ENCODE peak calls at places on chromosome 21, in five cellular contexts. One of them, this sample, is unnamed. For H3K4me1, the result is how much of the 10 kb centered on the place peaks cover.

GRCh38 chr21:31340942-31341487 is 3.0 kb downstream of the TIAM1 start:
- DNase-seq in HCT116: no peak
- DNase-seq in IMR-90: no peak
- DNase-seq in fibroblast of lung: no peak
- DNase-seq in hepatocyte: no peak
- DNase-seq in this sample: no peak

GRCh38 chr21:32189688-32190483 is 89.0 kb downstream of the MIS18A start:
- DNase-seq in HCT116: no peak
- DNase-seq in fibroblast of lung: no peak
- DNase-seq in IMR-90: no peak
- DNase-seq in hepatocyte: no peak
- DNase-seq in this sample: no peak

GRCh38 chr21:45985471-45986315 is 4.1 kb downstream of the COL6A1 start:
- DNase-seq in hepatocyte: no peak
- DNase-seq in HCT116: no peak
- DNase-seq in IMR-90: no peak
- DNase-seq in fibroblast of lung: no peak
- DNase-seq in this sample: no peak

GRCh38 chr21:18987515-18988026 is 584.0 kb upstream of the TMPRSS15 start:
- DNase-seq in fibroblast of lung: no peak
- DNase-seq in IMR-90: no peak
- DNase-seq in HCT116: no peak
- DNase-seq in hepatocyte: no peak
- DNase-seq in this sample: no peak

GRCh38 chr21:45303111-45303615 is 15.5 kb upstream of the POFUT2 start:
- DNase-seq in hepatocyte: no peak
- DNase-seq in HCT116: no peak
- DNase-seq in IMR-90: no peak
- DNase-seq in fibroblast of lung: no peak
- DNase-seq in this sample: no peak

GRCh38 chr21:25512095-25513086 is 94.9 kb downstream of the MRPL39 start:
- DNase-seq in IMR-90: no peak
- DNase-seq in HCT116: no peak
- DNase-seq in fibroblast of lung: no peak
- DNase-seq in hepatocyte: no peak
- DNase-seq in this sample: no peak

GRCh38 chr21:15195768-15196167 is 131.0 kb upstream of the NRIP1 start:
- DNase-seq in HCT116: no peak
- DNase-seq in IMR-90: no peak
- DNase-seq in fibroblast of lung: no peak
- DNase-seq in hepatocyte: peak
- DNase-seq in this sample: no peak

GRCh38 chr21:45512626-45513002 is 29.6 kb downstream of the SLC19A1 start:
- DNase-seq in fibroblast of lung: no peak
- DNase-seq in hepatocyte: no peak
- DNase-seq in HCT116: no peak
- DNase-seq in IMR-90: no peak
- DNase-seq in this sample: no peak

GRCh38 chr21:17699524-17700189 is 87.0 kb upstream of the BTG3 start:
- DNase-seq in hepatocyte: no peak
- DNase-seq in HCT116: no peak
- DNase-seq in fibroblast of lung: no peak
- DNase-seq in IMR-90: no peak
- DNase-seq in this sample: no peak

GRCh38 chr21:26939532-26940181 is 27.2 kb downstream of the ADAMTS5 start:
- DNase-seq in IMR-90: peak
- DNase-seq in hepatocyte: no peak
- DNase-seq in fibroblast of lung: peak
- DNase-seq in HCT116: no peak
- DNase-seq in this sample: no peak
- H3K4me2 ChIP-seq in IMR-90: peak
- H3K4me2 ChIP-seq in hepatocyte: peak
- H3K4me2 ChIP-seq in fibroblast of lung: peak
- H3K4me2 ChIP-seq in HCT116: no peak
- H3K4me2 ChIP-seq in this sample: no peak

DNA sequence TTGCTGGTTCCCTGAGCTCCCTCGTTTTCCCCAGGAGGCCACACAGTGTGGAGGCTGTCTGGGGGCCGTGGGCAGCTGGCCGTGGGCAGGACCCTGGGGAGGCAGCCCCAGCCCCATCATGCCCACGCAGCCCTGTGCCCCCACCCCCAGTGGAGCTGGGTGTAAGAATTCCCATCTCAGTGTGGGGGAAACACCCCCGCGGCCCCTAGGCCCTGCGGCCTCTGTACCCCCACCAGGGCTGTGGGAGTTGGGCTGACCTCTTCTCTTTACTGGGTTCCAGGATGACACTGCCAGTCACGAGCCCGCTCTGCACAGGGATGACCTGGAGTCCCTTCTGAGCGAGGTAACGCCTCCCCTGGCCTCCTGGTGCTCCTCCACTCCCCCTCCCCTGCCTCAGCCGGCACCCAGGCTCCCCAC is 3.7 kb upstream of the PFKL start:
- DNase-seq in HCT116: no peak
- DNase-seq in hepatocyte: no peak
- DNase-seq in IMR-90: no peak
- DNase-seq in fibroblast of lung: no peak
- DNase-seq in this sample: no peak
- H3K4me1 ChIP-seq in HCT116: under half
- H3K4me1 ChIP-seq in hepatocyte: under half
- H3K4me1 ChIP-seq in IMR-90: under half
- H3K4me1 ChIP-seq in fibroblast of lung: under half
- H3K4me1 ChIP-seq in this sample: under half

GRCh38 chr21:43313939-43314405 is 113.0 kb downstream of the SIK1 start:
- DNase-seq in fibroblast of lung: no peak
- DNase-seq in IMR-90: no peak
- DNase-seq in HCT116: no peak
- DNase-seq in hepatocyte: no peak
- DNase-seq in this sample: no peak
- H3K27ac ChIP-seq in fibroblast of lung: no peak
- H3K27ac ChIP-seq in IMR-90: no peak
- H3K27ac ChIP-seq in HCT116: no peak
- H3K27ac ChIP-seq in hepatocyte: no peak
- H3K27ac ChIP-seq in this sample: no peak

GRCh38 chr21:33236013-33236686 is 6.4 kb downstream of the IFNAR2 start:
- DNase-seq in HCT116: no peak
- DNase-seq in hepatocyte: no peak
- DNase-seq in fibroblast of lung: no peak
- DNase-seq in IMR-90: no peak
- DNase-seq in this sample: no peak

GRCh38 chr21:33238146-33238545 is 8.4 kb downstream of the IFNAR2 start:
- DNase-seq in hepatocyte: no peak
- DNase-seq in fibroblast of lung: no peak
- DNase-seq in HCT116: no peak
- DNase-seq in IMR-90: no peak
- DNase-seq in this sample: no peak

GRCh38 chr21:33236799-33237198 is 7.1 kb downstream of the IFNAR2 start:
- DNase-seq in HCT116: no peak
- DNase-seq in hepatocyte: no peak
- DNase-seq in fibroblast of lung: peak
- DNase-seq in IMR-90: no peak
- DNase-seq in this sample: no peak

GRCh38 chr21:33238565-33239255 is 9.0 kb downstream of the IFNAR2 start:
- DNase-seq in fibroblast of lung: no peak
- DNase-seq in hepatocyte: no peak
- DNase-seq in IMR-90: no peak
- DNase-seq in HCT116: no peak
- DNase-seq in this sample: no peak

DNA sequence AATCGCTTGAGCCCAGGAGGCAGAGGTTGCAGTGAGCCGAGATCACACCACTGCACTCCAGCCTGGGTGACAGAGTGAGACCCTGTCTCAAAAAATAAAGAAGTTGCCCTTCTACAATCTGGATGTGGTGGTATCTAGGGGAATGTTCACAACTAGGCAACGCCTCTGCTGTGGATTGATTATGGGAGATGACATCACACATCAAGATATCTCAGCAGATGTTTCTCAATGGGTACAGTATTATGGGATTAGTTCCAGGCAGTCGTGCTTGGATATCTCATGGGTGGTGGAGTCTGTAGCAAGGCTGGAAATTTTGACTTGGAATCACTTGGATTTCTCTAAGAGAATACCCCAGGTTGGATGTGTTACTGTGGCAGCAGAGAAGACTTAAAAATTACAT is 7.7 kb downstream of the IFNAR2 start:
- DNase-seq in HCT116: no peak
- DNase-seq in hepatocyte: no peak
- DNase-seq in fibroblast of lung: no peak
- DNase-seq in IMR-90: no peak
- DNase-seq in this sample: no peak
- H3K4me2 ChIP-seq in HCT116: no peak
- H3K4me2 ChIP-seq in hepatocyte: no peak
- H3K4me2 ChIP-seq in fibroblast of lung: no peak
- H3K4me2 ChIP-seq in IMR-90: no peak
- H3K4me2 ChIP-seq in this sample: no peak